ENCODE peak calls at places on chromosomes 2 and 18, in ten cellular contexts. One of them, this sample, is unnamed.
A peak's percentile ranks its signal among the peaks of the same experiment; 100 is the strongest.

GRCh38 chr18:11366410-11366809 is 217.0 kb upstream of the PIEZO2 start:
- DNase-seq in cardiac muscle cell: no peak
- DNase-seq in astrocyte: peak; percentile 31
- DNase-seq in transverse colon: no peak
- DNase-seq in IMR-90: peak; percentile 57
- DNase-seq in dorsolateral prefrontal cortex: no peak
- DNase-seq in esophagus squamous epithelium: no peak
- DNase-seq in CD8-positive, alpha-beta memory T cell: no peak
- DNase-seq in spleen: no peak
- DNase-seq in aorta: no peak
- DNase-seq in this sample: no peak

GRCh38 chr2:40168032-40168431 is 283.9 kb downstream of the SLC8A1 start:
- DNase-seq in cardiac muscle cell: peak; percentile 13
- DNase-seq in astrocyte: no peak
- DNase-seq in transverse colon: peak; percentile 31
- DNase-seq in IMR-90: no peak
- DNase-seq in dorsolateral prefrontal cortex: no peak
- DNase-seq in esophagus squamous epithelium: no peak
- DNase-seq in CD8-positive, alpha-beta memory T cell: no peak
- DNase-seq in spleen: no peak
- DNase-seq in aorta: no peak
- DNase-seq in this sample: no peak

GRCh38 chr2:4354678-4355077 is 651.3 kb downstream of the DCDC2C start:
- DNase-seq in cardiac muscle cell: no peak
- DNase-seq in astrocyte: no peak
- DNase-seq in transverse colon: no peak
- DNase-seq in IMR-90: no peak
- DNase-seq in dorsolateral prefrontal cortex: no peak
- DNase-seq in esophagus squamous epithelium: no peak
- DNase-seq in CD8-positive, alpha-beta memory T cell: no peak
- DNase-seq in spleen: no peak
- DNase-seq in aorta: no peak
- DNase-seq in this sample: no peak

GRCh38 chr2:221529943-221530652 is 42.0 kb downstream of the EPHA4 start:
- DNase-seq in cardiac muscle cell: peak; percentile 39
- DNase-seq in astrocyte: peak; percentile 73
- DNase-seq in transverse colon: no peak
- DNase-seq in IMR-90: peak; percentile 93
- DNase-seq in dorsolateral prefrontal cortex: no peak
- DNase-seq in esophagus squamous epithelium: no peak
- DNase-seq in CD8-positive, alpha-beta memory T cell: no peak
- DNase-seq in spleen: no peak
- DNase-seq in aorta: no peak
- DNase-seq in this sample: no peak

GRCh38 chr2:172471168-172471567 is 43.8 kb downstream of the ITGA6 start:
- DNase-seq in cardiac muscle cell: no peak
- DNase-seq in astrocyte: no peak
- DNase-seq in transverse colon: no peak
- DNase-seq in IMR-90: no peak
- DNase-seq in dorsolateral prefrontal cortex: no peak
- DNase-seq in esophagus squamous epithelium: no peak
- DNase-seq in CD8-positive, alpha-beta memory T cell: no peak
- DNase-seq in spleen: no peak
- DNase-seq in aorta: no peak
- DNase-seq in this sample: no peak

GRCh38 chr2:60520477-60520876 is 33.0 kb downstream of the BCL11A start:
- DNase-seq in cardiac muscle cell: no peak
- DNase-seq in astrocyte: peak; percentile 47
- DNase-seq in transverse colon: no peak
- DNase-seq in IMR-90: peak; percentile 61
- DNase-seq in dorsolateral prefrontal cortex: no peak
- DNase-seq in esophagus squamous epithelium: no peak
- DNase-seq in CD8-positive, alpha-beta memory T cell: no peak
- DNase-seq in spleen: no peak
- DNase-seq in aorta: no peak
- DNase-seq in this sample: no peak

GRCh38 chr2:227471924-227472264 is at the start of gene AGFG1:
- DNase-seq in cardiac muscle cell: peak; percentile 87
- DNase-seq in astrocyte: no peak
- DNase-seq in transverse colon: peak; percentile 88
- DNase-seq in IMR-90: peak; percentile 67
- DNase-seq in dorsolateral prefrontal cortex: peak; percentile 76
- DNase-seq in esophagus squamous epithelium: peak; percentile 36
- DNase-seq in CD8-positive, alpha-beta memory T cell: peak; percentile 77
- DNase-seq in spleen: peak; percentile 98
- DNase-seq in aorta: peak; percentile 87
- DNase-seq in this sample: peak; percentile 72

GRCh38 chr2:74935883-74936483 is 22.5 kb upstream of the POLE4 start:
- DNase-seq in cardiac muscle cell: no peak
- DNase-seq in astrocyte: peak; percentile 46
- DNase-seq in transverse colon: no peak
- DNase-seq in IMR-90: no peak
- DNase-seq in dorsolateral prefrontal cortex: no peak
- DNase-seq in esophagus squamous epithelium: no peak
- DNase-seq in CD8-positive, alpha-beta memory T cell: no peak
- DNase-seq in spleen: no peak
- DNase-seq in aorta: no peak
- DNase-seq in this sample: no peak

GRCh38 chr2:127637725-127638252 is 8.2 kb upstream of the GPR17 start:
- DNase-seq in cardiac muscle cell: peak; percentile 80
- DNase-seq in astrocyte: peak; percentile 71
- DNase-seq in transverse colon: no peak
- DNase-seq in IMR-90: peak; percentile 77
- DNase-seq in dorsolateral prefrontal cortex: no peak
- DNase-seq in esophagus squamous epithelium: no peak
- DNase-seq in CD8-positive, alpha-beta memory T cell: no peak
- DNase-seq in spleen: peak; percentile 88
- DNase-seq in aorta: no peak
- DNase-seq in this sample: no peak
- H3K4me3 ChIP-seq in cardiac muscle cell: no peak overlapping the region
- H3K4me3 ChIP-seq in astrocyte: no peak overlapping the region
- H3K4me3 ChIP-seq in transverse colon: no peak overlapping the region
- H3K4me3 ChIP-seq in IMR-90: no peak overlapping the region
- H3K4me3 ChIP-seq in dorsolateral prefrontal cortex: no peak overlapping the region
- H3K4me3 ChIP-seq in esophagus squamous epithelium: no peak overlapping the region
- H3K4me3 ChIP-seq in CD8-positive, alpha-beta memory T cell: peak overlapping the region; percentile 26
- H3K4me3 ChIP-seq in spleen: peak overlapping the region; percentile 51
- H3K4me3 ChIP-seq in aorta: no peak overlapping the region
- H3K4me3 ChIP-seq in this sample: peak overlapping the region; percentile 17

DNA sequence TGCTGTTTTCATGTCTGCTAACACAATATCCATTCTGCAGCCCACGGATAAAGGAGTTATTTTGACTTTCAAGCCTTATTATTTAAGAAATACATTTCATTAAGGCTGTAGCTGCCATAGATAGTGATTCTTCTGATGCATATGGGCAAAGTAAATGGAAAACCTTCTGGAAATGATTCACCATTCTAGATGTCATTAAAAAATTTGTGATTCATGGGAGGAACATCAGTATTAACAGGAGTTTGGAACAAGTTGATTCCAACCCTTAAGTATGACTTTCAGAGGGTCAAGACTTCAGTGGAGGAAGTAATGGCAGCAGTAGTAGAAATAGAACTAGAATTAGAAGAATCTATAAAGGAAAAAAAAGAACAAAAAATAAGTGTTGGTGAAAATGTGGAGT is 48.8 kb downstream of the POLR1A start:
- DNase-seq in cardiac muscle cell: no peak
- DNase-seq in astrocyte: peak; percentile 45
- DNase-seq in transverse colon: no peak
- DNase-seq in IMR-90: peak; percentile 20
- DNase-seq in dorsolateral prefrontal cortex: no peak
- DNase-seq in esophagus squamous epithelium: no peak
- DNase-seq in CD8-positive, alpha-beta memory T cell: no peak
- DNase-seq in spleen: no peak
- DNase-seq in aorta: no peak
- DNase-seq in this sample: no peak
- H3K27ac ChIP-seq in cardiac muscle cell: no peak overlapping the region
- H3K27ac ChIP-seq in astrocyte: no peak overlapping the region
- H3K27ac ChIP-seq in transverse colon: no peak overlapping the region
- H3K27ac ChIP-seq in IMR-90: no peak overlapping the region
- H3K27ac ChIP-seq in dorsolateral prefrontal cortex: no peak overlapping the region
- H3K27ac ChIP-seq in esophagus squamous epithelium: no peak overlapping the region
- H3K27ac ChIP-seq in CD8-positive, alpha-beta memory T cell: no peak overlapping the region
- H3K27ac ChIP-seq in spleen: no peak overlapping the region
- H3K27ac ChIP-seq in aorta: no peak overlapping the region
- H3K27ac ChIP-seq in this sample: no peak overlapping the region

GRCh38 chr2:194087089-194087488 is 1569.9 kb upstream of the SLC39A10 start:
- DNase-seq in cardiac muscle cell: peak; percentile 2
- DNase-seq in astrocyte: no peak
- DNase-seq in transverse colon: no peak
- DNase-seq in IMR-90: no peak
- DNase-seq in dorsolateral prefrontal cortex: no peak
- DNase-seq in esophagus squamous epithelium: no peak
- DNase-seq in CD8-positive, alpha-beta memory T cell: no peak
- DNase-seq in spleen: no peak
- DNase-seq in aorta: no peak
- DNase-seq in this sample: no peak
- H3K4me3 ChIP-seq in cardiac muscle cell: no peak overlapping the region
- H3K4me3 ChIP-seq in astrocyte: no peak overlapping the region
- H3K4me3 ChIP-seq in transverse colon: no peak overlapping the region
- H3K4me3 ChIP-seq in IMR-90: no peak overlapping the region
- H3K4me3 ChIP-seq in dorsolateral prefrontal cortex: no peak overlapping the region
- H3K4me3 ChIP-seq in esophagus squamous epithelium: no peak overlapping the region
- H3K4me3 ChIP-seq in CD8-positive, alpha-beta memory T cell: no peak overlapping the region
- H3K4me3 ChIP-seq in spleen: no peak overlapping the region
- H3K4me3 ChIP-seq in aorta: no peak overlapping the region
- H3K4me3 ChIP-seq in this sample: no peak overlapping the region

GRCh38 chr2:151483546-151483945 is 73.8 kb downstream of the RIF1 start:
- DNase-seq in cardiac muscle cell: no peak
- DNase-seq in astrocyte: no peak
- DNase-seq in transverse colon: no peak
- DNase-seq in IMR-90: no peak
- DNase-seq in dorsolateral prefrontal cortex: no peak
- DNase-seq in esophagus squamous epithelium: no peak
- DNase-seq in CD8-positive, alpha-beta memory T cell: no peak
- DNase-seq in spleen: no peak
- DNase-seq in aorta: no peak
- DNase-seq in this sample: no peak

GRCh38 chr2:151481744-151482143 is 72.0 kb downstream of the RIF1 start:
- DNase-seq in cardiac muscle cell: no peak
- DNase-seq in astrocyte: no peak
- DNase-seq in transverse colon: no peak
- DNase-seq in IMR-90: no peak
- DNase-seq in dorsolateral prefrontal cortex: no peak
- DNase-seq in esophagus squamous epithelium: no peak
- DNase-seq in CD8-positive, alpha-beta memory T cell: no peak
- DNase-seq in spleen: no peak
- DNase-seq in aorta: no peak
- DNase-seq in this sample: no peak

GRCh38 chr2:151472966-151473365 is 63.3 kb downstream of the RIF1 start:
- DNase-seq in cardiac muscle cell: no peak
- DNase-seq in astrocyte: no peak
- DNase-seq in transverse colon: no peak
- DNase-seq in IMR-90: peak; percentile 46
- DNase-seq in dorsolateral prefrontal cortex: no peak
- DNase-seq in esophagus squamous epithelium: no peak
- DNase-seq in CD8-positive, alpha-beta memory T cell: no peak
- DNase-seq in spleen: no peak
- DNase-seq in aorta: no peak
- DNase-seq in this sample: no peak

GRCh38 chr2:151482310-151482709 is 72.6 kb downstream of the RIF1 start:
- DNase-seq in cardiac muscle cell: no peak
- DNase-seq in astrocyte: no peak
- DNase-seq in transverse colon: no peak
- DNase-seq in IMR-90: no peak
- DNase-seq in dorsolateral prefrontal cortex: no peak
- DNase-seq in esophagus squamous epithelium: no peak
- DNase-seq in CD8-positive, alpha-beta memory T cell: no peak
- DNase-seq in spleen: no peak
- DNase-seq in aorta: no peak
- DNase-seq in this sample: no peak

DNA sequence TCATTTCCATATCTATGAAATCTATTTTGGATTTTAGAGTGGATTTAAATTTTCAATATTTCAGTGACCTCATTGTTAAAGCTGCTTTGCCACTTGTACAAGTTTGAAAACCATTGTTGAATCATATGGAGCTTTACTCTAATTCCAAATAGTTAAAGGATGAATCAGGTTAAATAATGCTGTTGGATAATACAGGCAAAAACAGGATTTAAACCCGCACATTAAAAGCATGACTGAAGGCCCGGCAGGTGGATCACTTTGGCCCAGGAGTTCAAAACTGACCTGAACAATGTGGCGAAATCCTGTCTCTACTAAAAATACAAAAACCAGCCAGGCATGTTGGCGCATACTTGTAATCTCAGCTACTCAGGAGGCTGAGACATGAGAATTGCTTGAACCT is 68.3 kb downstream of the RIF1 start:
- DNase-seq in cardiac muscle cell: no peak
- DNase-seq in astrocyte: peak; percentile 39
- DNase-seq in transverse colon: no peak
- DNase-seq in IMR-90: peak; percentile 72
- DNase-seq in dorsolateral prefrontal cortex: no peak
- DNase-seq in esophagus squamous epithelium: no peak
- DNase-seq in CD8-positive, alpha-beta memory T cell: no peak
- DNase-seq in spleen: no peak
- DNase-seq in aorta: no peak
- DNase-seq in this sample: no peak
- H3K27ac ChIP-seq in cardiac muscle cell: no peak overlapping the region
- H3K27ac ChIP-seq in astrocyte: no peak overlapping the region
- H3K27ac ChIP-seq in transverse colon: no peak overlapping the region
- H3K27ac ChIP-seq in IMR-90: no peak overlapping the region
- H3K27ac ChIP-seq in dorsolateral prefrontal cortex: no peak overlapping the region
- H3K27ac ChIP-seq in esophagus squamous epithelium: no peak overlapping the region
- H3K27ac ChIP-seq in CD8-positive, alpha-beta memory T cell: no peak overlapping the region
- H3K27ac ChIP-seq in spleen: no peak overlapping the region
- H3K27ac ChIP-seq in aorta: no peak overlapping the region
- H3K27ac ChIP-seq in this sample: no peak overlapping the region

DNA sequence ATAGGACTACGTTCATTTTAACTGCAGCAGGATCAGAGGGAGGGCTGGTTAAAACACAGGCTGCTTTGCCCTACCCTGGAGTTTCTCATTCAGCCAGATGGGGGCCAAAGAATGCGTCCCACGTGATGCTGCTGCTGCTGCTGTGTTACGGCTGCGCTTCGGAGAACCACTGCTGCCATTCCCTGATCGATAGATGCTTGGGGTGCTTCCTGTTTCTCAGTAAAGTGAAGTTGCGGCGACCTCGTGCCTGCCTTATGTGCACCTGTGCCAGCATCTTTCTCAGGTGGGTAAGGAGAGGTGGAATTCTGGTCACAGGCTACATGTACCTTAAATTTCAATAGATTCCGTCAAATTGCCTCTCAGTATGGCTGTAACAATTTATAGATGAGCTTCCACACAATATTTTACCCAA is 24.7 kb upstream of the TOGARAM2 start:
- DNase-seq in cardiac muscle cell: peak; percentile 53
- DNase-seq in astrocyte: peak; percentile 13
- DNase-seq in transverse colon: no peak
- DNase-seq in IMR-90: no peak
- DNase-seq in dorsolateral prefrontal cortex: peak; percentile 47
- DNase-seq in esophagus squamous epithelium: no peak
- DNase-seq in CD8-positive, alpha-beta memory T cell: no peak
- DNase-seq in spleen: no peak
- DNase-seq in aorta: no peak
- DNase-seq in this sample: peak; percentile 50
- H3K4me3 ChIP-seq in cardiac muscle cell: no peak overlapping the region
- H3K4me3 ChIP-seq in astrocyte: no peak overlapping the region
- H3K4me3 ChIP-seq in transverse colon: no peak overlapping the region
- H3K4me3 ChIP-seq in IMR-90: no peak overlapping the region
- H3K4me3 ChIP-seq in dorsolateral prefrontal cortex: peak overlapping the region; percentile 30
- H3K4me3 ChIP-seq in esophagus squamous epithelium: no peak overlapping the region
- H3K4me3 ChIP-seq in CD8-positive, alpha-beta memory T cell: peak overlapping the region; percentile 44
- H3K4me3 ChIP-seq in spleen: no peak overlapping the region
- H3K4me3 ChIP-seq in aorta: no peak overlapping the region
- H3K4me3 ChIP-seq in this sample: peak overlapping the region; percentile 1

GRCh38 chr2:144429396-144430112 is 90.4 kb downstream of the ZEB2 start:
- DNase-seq in cardiac muscle cell: no peak
- DNase-seq in astrocyte: no peak
- DNase-seq in transverse colon: no peak
- DNase-seq in IMR-90: no peak
- DNase-seq in dorsolateral prefrontal cortex: no peak
- DNase-seq in esophagus squamous epithelium: no peak
- DNase-seq in CD8-positive, alpha-beta memory T cell: no peak
- DNase-seq in spleen: no peak
- DNase-seq in aorta: peak; percentile 54
- DNase-seq in this sample: no peak
- H3K27ac ChIP-seq in cardiac muscle cell: no peak overlapping the region
- H3K27ac ChIP-seq in astrocyte: no peak overlapping the region
- H3K27ac ChIP-seq in transverse colon: peak overlapping the region; percentile 67
- H3K27ac ChIP-seq in IMR-90: no peak overlapping the region
- H3K27ac ChIP-seq in dorsolateral prefrontal cortex: peak overlapping the region; percentile 91
- H3K27ac ChIP-seq in esophagus squamous epithelium: no peak overlapping the region
- H3K27ac ChIP-seq in CD8-positive, alpha-beta memory T cell: no peak overlapping the region
- H3K27ac ChIP-seq in spleen: peak overlapping the region; percentile 67
- H3K27ac ChIP-seq in aorta: peak overlapping the region; percentile 59
- H3K27ac ChIP-seq in this sample: no peak overlapping the region